ENCODE peak calls at places on chromosomes 5 and 9, in seven cellular contexts. F, P, W, A, B, U and R are unnamed samples.

GRCh38 chr9:89223398-89223977 is 44.9 kb upstream of the SHC3 start:
- DNase-seq in U (no peak), F (no peak), P (no peak), A (no peak), B (no peak), W (no peak), R (no peak)

GRCh38 chr5:136132087-136132486 is 558 bp upstream of the SMAD5 start:
- DNase-seq in B (no peak), W (no peak), A (no peak), U (peak), F (peak), P (no peak), R (no peak)

GRCh38 chr9:72665421-72665820 is 144.0 kb downstream of the TMC1 start:
- DNase-seq in U (no peak), B (no peak), P (no peak), A (no peak), F (no peak), W (no peak), R (no peak)

GRCh38 chr9:16985559-16986348 is 115.3 kb upstream of the BNC2 start:
- DNase-seq in P (no peak), B (no peak), F (no peak), U (no peak), A (no peak), W (no peak), R (no peak)

GRCh38 chr5:64331597-64332277 is 166.1 kb downstream of the RNF180 start:
- DNase-seq in P (no peak), A (peak), F (no peak), W (no peak), B (peak), U (no peak), R (no peak)

GRCh38 chr5:39624890-39625289 is 200.1 kb upstream of the DAB2 start:
- DNase-seq in P (no peak), U (no peak), A (no peak), W (no peak), B (no peak), F (no peak), R (no peak)

GRCh38 chr5:175201393-175201792 is 242.6 kb downstream of the DRD1 start:
- DNase-seq in P (no peak), W (no peak), F (no peak), B (no peak), U (peak), A (no peak), R (no peak)

GRCh38 chr5:135438712-135439111 is 8.4 kb downstream of the DCANP1 start:
- DNase-seq in A (no peak), B (no peak), W (peak), P (no peak), U (no peak), F (peak), R (peak)

GRCh38 chr9:95004452-95005275 is 278.2 kb downstream of the AOPEP start:
- DNase-seq in A (peak), W (peak), U (peak), B (peak), P (peak), F (peak), R (no peak)

GRCh38 chr5:123626051-123626450 is 114.1 kb downstream of the CSNK1G3 start:
- DNase-seq in P (no peak), W (no peak), F (no peak), A (no peak), U (no peak), B (no peak), R (no peak)

GRCh38 chr5:142716963-142717362 is 31.1 kb upstream of the FGF1 start:
- DNase-seq in F (peak), A (peak), B (peak), P (peak), W (no peak), U (peak), R (no peak)

GRCh38 chr5:174190073-174190675 is 144.7 kb downstream of the NSG2 start:
- DNase-seq in W (no peak), A (peak), B (no peak), U (no peak), P (no peak), F (no peak), R (no peak)

GRCh38 chr9:136622538-136622948 is 40.2 kb upstream of the EGFL7 start:
- DNase-seq in P (no peak), A (no peak), W (no peak), U (no peak), B (no peak), F (no peak), R (no peak)

GRCh38 chr9:76166436-76166959 is 227.7 kb downstream of the RFK start:
- DNase-seq in F (no peak), A (no peak), W (no peak), B (no peak), P (no peak), U (peak), R (no peak)

GRCh38 chr5:147472669-147473131 is 37.2 kb downstream of the DPYSL3 start:
- DNase-seq in W (no peak), B (no peak), A (peak), U (no peak), P (no peak), F (no peak), R (no peak)

GRCh38 chr5:88140396-88140862 is 128.2 kb downstream of the TMEM161B start:
- DNase-seq in A (no peak), U (no peak), P (no peak), B (no peak), W (no peak), F (peak), R (no peak)

GRCh38 chr9:80664327-80665210 is 1024.8 kb downstream of the TLE1 start:
- DNase-seq in F (no peak), B (no peak), U (peak), W (no peak), P (no peak), A (peak), R (no peak)

GRCh38 chr9:8859416-8859815 is 1059.8 kb upstream of the DMAC1 start:
- DNase-seq in B (no peak), A (no peak), F (no peak), U (no peak), W (no peak), P (no peak), R (no peak)

GRCh38 chr5:110104728-110105127 is 415.0 kb downstream of the MAN2A1 start:
- DNase-seq in B (no peak), F (no peak), U (no peak), W (no peak), P (no peak), A (no peak), R (no peak)

GRCh38 chr5:138784590-138784989 is 31.4 kb downstream of the CTNNA1 start:
- DNase-seq in U (no peak), W (no peak), B (no peak), P (no peak), F (no peak), A (no peak), R (no peak)

GRCh38 chr5:5331838-5332237 is 90.6 kb upstream of the ICE1 start:
- DNase-seq in P (no peak), B (no peak), F (no peak), W (no peak), U (peak), A (no peak), R (no peak)

GRCh38 chr9:14321517-14322125 is 7.7 kb upstream of the NFIB start:
- DNase-seq in P (no peak), A (no peak), U (no peak), B (no peak), F (no peak), W (no peak), R (no peak)

GRCh38 chr5:59709833-59710232 is 183.7 kb downstream of the PDE4D start:
- DNase-seq in B (no peak), P (no peak), F (no peak), A (no peak), W (peak), U (peak), R (no peak)

GRCh38 chr5:168162464-168162863 is 129.0 kb upstream of the WWC1 start:
- DNase-seq in F (no peak), B (peak), U (peak), W (no peak), P (no peak), A (peak), R (no peak)

GRCh38 chr9:136969774-136970173 is 7.5 kb upstream of the PTGDS start:
- DNase-seq in F (no peak), U (no peak), W (no peak), P (no peak), B (no peak), A (no peak), R (no peak)

GRCh38 chr5:141084487-141084989 is 9.9 kb upstream of the PCDHB2 start:
- DNase-seq in U (peak), A (peak), F (peak), P (peak), B (peak), W (no peak), R (no peak)

GRCh38 chr9:128895556-128895955 is 13.6 kb downstream of the LRRC8A start:
- DNase-seq in B (no peak), W (no peak), A (no peak), F (no peak), U (no peak), P (no peak), R (no peak)

GRCh38 chr5:177537389-177538361 is 16.7 kb downstream of the FAM193B start:
- DNase-seq in F (no peak), W (peak), U (peak), B (no peak), P (no peak), A (no peak), R (no peak)

GRCh38 chr9:101418518-101419111 is 17.0 kb downstream of the ALDOB start:
- DNase-seq in U (peak), F (no peak), P (no peak), A (no peak), B (no peak), W (no peak), R (no peak)

GRCh38 chr9:88587182-88587581 is 52.2 kb downstream of the NXNL2 start:
- DNase-seq in F (no peak), B (no peak), P (no peak), A (no peak), W (no peak), U (no peak), R (no peak)

GRCh38 chr5:132825824-132826391 is 4.5 kb downstream of the SHROOM1 start:
- DNase-seq in B (no peak), U (no peak), A (no peak), F (no peak), P (peak), W (no peak), R (no peak)